ENCODE peak calls at places on chromosomes 16 and 17, in five cellular contexts. F is brain microvascular endothelial cell, V is RWPE1, H is uterus, N is left ventricle myocardium inferior. Y is an unnamed sample.

GRCh38 chr16:1960665-1961630 is 1.6 kb downstream of the NDUFB10 start:
- DNase-seq in F (no peak), V (no peak), H (no peak), N (no peak), Y (no peak)

GRCh38 chr17:72034000-72034399 is 86.8 kb upstream of the SOX9 start:
- DNase-seq in F (no peak), V (no peak), H (no peak), N (no peak), Y (no peak)

GRCh38 chr17:64622931-64623654 is 39.0 kb downstream of the SMURF2 start:
- DNase-seq in F (peak), V (peak), H (no peak), N (no peak), Y (no peak)

GRCh38 chr17:28704219-28704858 is 7.3 kb downstream of the PROCA1 start:
- DNase-seq in F (no peak), V (no peak), H (no peak), N (no peak), Y (no peak)

GRCh38 chr17:81019563-81020442 is 15.1 kb upstream of the BAIAP2 start:
- DNase-seq in F (no peak), V (no peak), H (no peak), N (no peak), Y (no peak)

GRCh38 chr17:77327181-77327565 is 186.4 kb downstream of the SEC14L1 start:
- DNase-seq in F (no peak), V (no peak), H (no peak), N (no peak), Y (no peak)

GRCh38 chr16:84788968-84789371 is 30.8 kb upstream of the CRISPLD2 start:
- DNase-seq in F (no peak), V (no peak), H (no peak), N (no peak), Y (no peak)

GRCh38 chr16:83113317-83113716 is 486.5 kb downstream of the CDH13 start:
- DNase-seq in F (peak), V (no peak), H (no peak), N (no peak), Y (no peak)

GRCh38 chr17:28475151-28475900 is 1.9 kb downstream of the SLC13A2 start:
- DNase-seq in F (no peak), V (no peak), H (no peak), N (no peak), Y (no peak)

GRCh38 chr17:78535285-78536197 is 41.7 kb downstream of the DNAH17 start:
- DNase-seq in F (no peak), V (peak), H (no peak), N (no peak), Y (no peak)

GRCh38 chr17:40452921-40453378 is 9.7 kb downstream of the IGFBP4 start:
- DNase-seq in F (no peak), V (peak), H (no peak), N (no peak), Y (no peak)

GRCh38 chr16:8795096-8795495 is 2.3 kb downstream of the TMEM186 start:
- DNase-seq in F (peak), V (no peak), H (no peak), N (no peak), Y (no peak)

GRCh38 chr16:9323170-9323569 is 231.7 kb downstream of the HAPSTR1 start:
- DNase-seq in F (no peak), V (no peak), H (no peak), N (no peak), Y (no peak)

GRCh38 chr16:12392585-12393089 is 411.1 kb downstream of the CPPED1 start:
- DNase-seq in F (no peak), V (no peak), H (peak), N (no peak), Y (no peak)

GRCh38 chr16:87393680-87394055 is 1.5 kb downstream of the MAP1LC3B start:
- DNase-seq in F (no peak), V (no peak), H (no peak), N (peak), Y (no peak)

GRCh38 chr17:2850991-2851390 is 54.8 kb downstream of the RAP1GAP2 start:
- DNase-seq in F (no peak), V (no peak), H (no peak), N (no peak), Y (no peak)

GRCh38 chr16:68033101-68033500 is 10.0 kb downstream of the DUS2 start:
- DNase-seq in F (no peak), V (no peak), H (no peak), N (no peak), Y (no peak)

GRCh38 chr17:82412535-82413520 is 5.3 kb upstream of the HEXD start:
- DNase-seq in F (no peak), V (no peak), H (no peak), N (no peak), Y (no peak)

GRCh38 chr16:85465328-85466307 is 147.5 kb upstream of the GSE1 start:
- DNase-seq in F (no peak), V (no peak), H (peak), N (peak), Y (no peak)

GRCh38 chr16:2366660-2367309 is 26.3 kb upstream of the ABCA3 start:
- DNase-seq in F (no peak), V (no peak), H (no peak), N (no peak), Y (no peak)

GRCh38 chr17:46732754-46733398 is 85.6 kb downstream of the WNT3 start:
- DNase-seq in F (no peak), V (no peak), H (no peak), N (no peak), Y (no peak)

GRCh38 chr16:9542165-9542755 is 450.8 kb downstream of the HAPSTR1 start:
- DNase-seq in F (no peak), V (no peak), H (no peak), N (no peak), Y (no peak)

GRCh38 chr16:22665048-22665797 is 148.7 kb upstream of the HS3ST2 start:
- DNase-seq in F (no peak), V (no peak), H (no peak), N (no peak), Y (no peak)

GRCh38 chr17:70588003-70588402 is 418.7 kb downstream of the KCNJ2 start:
- DNase-seq in F (no peak), V (no peak), H (no peak), N (no peak), Y (no peak)

GRCh38 chr17:52158450-52159042 is at the start of gene CA10:
- DNase-seq in F (no peak), V (no peak), H (no peak), N (no peak), Y (no peak)

GRCh38 chr16:69351309-69352027 is at the start of gene TMED6:
- DNase-seq in F (no peak), V (no peak), H (no peak), N (no peak), Y (no peak)

GRCh38 chr16:85457366-85457765 is 155.8 kb upstream of the GSE1 start:
- DNase-seq in F (no peak), V (peak), H (no peak), N (no peak), Y (no peak)

GRCh38 chr17:55086635-55087058 is 118.1 kb downstream of the STXBP4 start:
- DNase-seq in F (peak), V (no peak), H (no peak), N (no peak), Y (no peak)

GRCh38 chr17:7323731-7324437 is 5.3 kb downstream of the NEURL4 start:
- DNase-seq in F (peak), V (peak), H (no peak), N (peak), Y (no peak)

GRCh38 chr17:71548540-71549190 is 572.2 kb upstream of the SOX9 start:
- DNase-seq in F (no peak), V (peak), H (no peak), N (no peak), Y (no peak)

GRCh38 chr16:84925773-84926372 is 85.5 kb downstream of the ZDHHC7 start:
- DNase-seq in F (no peak), V (no peak), H (no peak), N (no peak), Y (no peak)

GRCh38 chr17:48048321-48049140 is at the start of gene NFE2L1:
- DNase-seq in F (peak), V (peak), H (peak), N (peak), Y (peak)

GRCh38 chr16:12679660-12680272 is 123.9 kb downstream of the CPPED1 start:
- DNase-seq in F (peak), V (no peak), H (no peak), N (no peak), Y (no peak)

GRCh38 chr16:1825864-1826690 is 548 bp downstream of the HAGH start:
- DNase-seq in F (no peak), V (no peak), H (no peak), N (peak), Y (no peak)

GRCh38 chr16:767743-768235 is 7.3 kb downstream of the MSLN start:
- DNase-seq in F (no peak), V (no peak), H (no peak), N (no peak), Y (no peak)

GRCh38 chr17:77963441-77963840 is 4.9 kb downstream of the TNRC6C start:
- DNase-seq in F (peak), V (no peak), H (peak), N (peak), Y (no peak)

GRCh38 chr16:6446370-6446769 is 886.3 kb upstream of the RBFOX1 start:
- DNase-seq in F (no peak), V (no peak), H (no peak), N (no peak), Y (no peak)

GRCh38 chr17:44095647-44096496 is 25.3 kb downstream of the G6PC3 start:
- DNase-seq in F (peak), V (peak), H (peak), N (peak), Y (no peak)
- TF ChIP-seq CTCF in F (peak), V (no peak), H (peak), N (peak), Y (no peak)

GRCh38 chr17:42288985-42289862 is 926 bp downstream of the STAT5A start:
- DNase-seq in F (no peak), V (no peak), H (peak), N (no peak), Y (peak)

GRCh38 chr17:42291136-42291535 is 2.8 kb downstream of the STAT5A start:
- DNase-seq in F (no peak), V (no peak), H (no peak), N (no peak), Y (no peak)

GRCh38 chr17:42288078-42288984 is at the start of gene STAT5A:
- DNase-seq in F (peak), V (peak), H (peak), N (peak), Y (peak)

GRCh38 chr17:42289863-42290165 is 1.5 kb downstream of the STAT5A start:
- DNase-seq in F (no peak), V (no peak), H (peak), N (no peak), Y (no peak)

GRCh38 chr17:42290577-42290976 is 2.3 kb downstream of the STAT5A start:
- DNase-seq in F (no peak), V (no peak), H (no peak), N (no peak), Y (no peak)
- TF ChIP-seq CTCF in F (no peak), V (no peak), H (no peak), N (no peak), Y (no peak)

GRCh38 chr17:163514-164103 is 17.8 kb downstream of the DOC2B start:
- DNase-seq in F (no peak), V (peak), H (no peak), N (no peak), Y (no peak)
- TF ChIP-seq CTCF in F (peak), V (peak), H (no peak), N (no peak), Y (no peak)

DNA sequence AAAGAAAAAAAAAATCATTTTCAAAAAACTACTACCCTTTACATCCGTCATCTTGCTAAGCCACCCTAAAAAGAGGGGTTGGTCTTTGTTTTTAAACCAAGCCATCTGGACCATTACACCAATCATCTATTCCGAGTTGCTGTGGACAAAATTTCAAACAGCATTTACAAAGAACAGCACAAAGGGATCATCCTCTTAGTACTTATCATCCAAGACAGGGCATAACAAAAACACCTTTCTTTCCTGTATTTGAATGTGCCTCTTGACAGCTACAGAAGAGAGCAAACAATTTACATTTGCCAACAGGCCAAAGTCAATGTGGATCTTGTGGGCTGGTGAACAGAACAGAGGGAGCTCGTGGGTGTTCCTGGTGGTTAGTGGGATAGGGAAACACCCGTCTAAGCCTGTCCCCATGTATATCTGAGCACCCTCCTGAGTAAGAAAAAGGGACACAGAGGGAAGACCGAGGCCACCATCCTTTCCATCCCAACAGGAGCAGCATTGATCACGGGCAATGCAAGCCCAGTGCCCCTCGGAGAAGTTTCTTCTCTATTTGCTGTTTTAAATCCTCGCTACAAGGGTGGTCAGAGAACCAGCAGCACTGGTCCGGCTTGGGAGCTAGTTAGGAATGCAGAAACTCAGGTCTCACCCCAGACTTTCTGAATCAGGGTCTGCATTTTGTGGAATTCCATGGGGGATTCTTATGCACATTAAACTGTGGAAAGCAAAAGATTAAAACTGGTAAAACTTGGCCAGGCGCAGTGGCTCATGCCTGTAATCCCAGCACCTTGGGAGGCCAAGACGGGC is 1.9 kb downstream of the SLC39A11 start:
- DNase-seq in F (no peak), V (no peak), H (no peak), N (no peak), Y (no peak)
- TF ChIP-seq CTCF in F (no peak), V (no peak), H (no peak), N (no peak), Y (no peak)

DNA sequence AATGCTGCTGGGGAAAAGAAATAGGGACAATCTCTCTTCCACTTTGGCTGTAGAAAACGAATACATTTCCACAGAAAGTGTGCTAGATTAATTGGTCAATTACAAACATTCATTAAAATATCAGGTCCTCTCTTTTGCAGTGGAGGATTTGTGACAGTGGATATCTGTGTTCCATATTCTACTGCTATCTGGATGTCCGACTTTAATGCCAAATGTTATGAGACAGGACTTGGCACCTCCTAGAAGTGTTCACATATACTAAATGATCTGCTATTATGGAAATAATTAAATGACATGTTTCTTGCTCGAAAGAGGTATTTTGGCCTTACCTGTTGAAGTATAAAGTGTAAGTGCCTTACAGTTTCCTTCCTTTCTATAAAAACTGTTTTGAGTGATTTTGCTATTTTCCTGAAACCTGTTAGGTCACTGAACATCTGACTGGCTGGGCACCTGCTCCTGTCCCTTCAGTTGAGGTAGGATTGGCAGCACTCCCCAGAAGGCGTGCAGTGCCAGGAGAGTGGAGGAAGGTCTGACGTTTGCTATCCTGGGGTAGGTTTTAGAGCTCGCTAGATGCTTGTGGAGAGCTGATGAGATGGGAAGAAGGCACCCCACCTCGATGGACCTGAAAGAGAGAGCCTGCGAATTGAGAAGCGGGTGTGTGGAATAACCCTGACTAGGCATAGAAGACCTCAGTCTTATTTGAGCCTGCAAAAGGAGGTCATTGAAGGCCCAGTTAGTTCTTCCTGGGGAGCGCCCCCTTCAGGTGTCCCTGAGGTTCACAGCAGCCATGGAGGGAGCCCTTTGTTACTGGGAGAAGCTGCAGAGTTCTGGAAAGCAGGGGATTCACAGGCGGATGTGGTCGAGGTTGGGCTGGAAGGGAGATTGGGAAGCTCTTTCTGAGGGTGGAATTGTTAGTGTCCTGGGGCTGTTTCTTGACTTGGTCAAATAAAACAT is 159.4 kb upstream of the ZNF267 start:
- DNase-seq in F (no peak), V (no peak), H (no peak), N (no peak), Y (no peak)
- TF ChIP-seq CTCF in F (peak), V (no peak), H (no peak), N (no peak), Y (no peak)

GRCh38 chr16:77219437-77219836 is 20.2 kb downstream of the SYCE1L start:
- DNase-seq in F (no peak), V (no peak), H (no peak), N (no peak), Y (no peak)

GRCh38 chr16:77221482-77221881 is 22.3 kb downstream of the SYCE1L start:
- DNase-seq in F (no peak), V (no peak), H (no peak), N (no peak), Y (no peak)

GRCh38 chr16:77225182-77225581 is 26.0 kb downstream of the SYCE1L start:
- DNase-seq in F (no peak), V (no peak), H (no peak), N (no peak), Y (no peak)

GRCh38 chr16:77220427-77220826 is 21.2 kb downstream of the SYCE1L start:
- DNase-seq in F (no peak), V (no peak), H (no peak), N (no peak), Y (no peak)

DNA sequence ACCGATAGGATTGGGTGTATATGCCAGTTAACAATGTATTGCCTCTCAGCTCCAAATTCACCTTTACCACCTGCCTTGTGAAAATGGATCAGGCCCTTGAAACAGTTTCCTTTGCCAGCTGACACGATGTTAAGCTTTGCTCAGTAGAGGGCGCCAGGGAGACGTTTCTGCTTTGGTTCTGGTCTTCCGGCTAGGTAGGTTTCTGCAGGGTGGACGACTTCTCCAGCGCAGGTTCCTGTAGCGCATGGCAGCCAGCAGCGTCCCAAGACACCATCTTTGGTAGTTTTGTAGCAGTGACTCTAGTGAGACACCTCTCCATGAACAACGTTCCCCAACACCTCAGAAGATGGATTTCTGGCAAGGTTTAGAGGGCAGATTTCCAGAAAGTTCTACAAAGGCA is 24.0 kb downstream of the SYCE1L start:
- DNase-seq in F (no peak), V (no peak), H (no peak), N (no peak), Y (no peak)
- TF ChIP-seq CTCF in F (peak), V (no peak), H (no peak), N (no peak), Y (no peak)

GRCh38 chr16:20260215-20261009 is 66.9 kb downstream of the GP2 start:
- DNase-seq in F (no peak), V (no peak), H (no peak), N (no peak), Y (no peak)
- TF ChIP-seq CTCF in F (no peak), V (no peak), H (no peak), N (no peak), Y (no peak)

Y was measured in omental fat pad.